ENCODE peak calls at places on chromosomes 2 and 18, in five cellular contexts. One of them, this sample, is unnamed.
A peak's percentile ranks its signal among the peaks of the same experiment; 100 is the strongest.

GRCh38 chr2:217919781-217920351 is 82.9 kb downstream of the TNS1 start:
- DNase-seq in A549: peak; percentile 32
- DNase-seq in SK-N-SH: no peak
- DNase-seq in IMR-90: peak; percentile 91
- DNase-seq in K562: no peak
- DNase-seq in this sample: no peak

GRCh38 chr2:71643674-71644357 is 190.5 kb downstream of the DYSF start:
- DNase-seq in IMR-90: no peak
- DNase-seq in SK-N-SH: no peak
- DNase-seq in A549: no peak
- DNase-seq in K562: no peak
- DNase-seq in this sample: no peak

GRCh38 chr2:233084488-233084887 is 24.3 kb downstream of the INPP5D start:
- DNase-seq in SK-N-SH: no peak
- DNase-seq in A549: no peak
- DNase-seq in IMR-90: no peak
- DNase-seq in K562: no peak
- DNase-seq in this sample: peak; percentile 78

GRCh38 chr18:55150001-55150400 is 190.7 kb upstream of the CCDC68 start:
- DNase-seq in K562: no peak
- DNase-seq in A549: no peak
- DNase-seq in IMR-90: no peak
- DNase-seq in SK-N-SH: no peak
- DNase-seq in this sample: no peak

GRCh38 chr2:57376985-57377384 is 669.6 kb upstream of the VRK2 start:
- DNase-seq in A549: peak; percentile 23
- DNase-seq in SK-N-SH: no peak
- DNase-seq in IMR-90: no peak
- DNase-seq in K562: no peak
- DNase-seq in this sample: no peak

GRCh38 chr18:5972298-5972697 is 77.0 kb upstream of the TMEM200C start:
- DNase-seq in K562: no peak
- DNase-seq in A549: no peak
- DNase-seq in IMR-90: no peak
- DNase-seq in SK-N-SH: no peak
- DNase-seq in this sample: peak; percentile 68

GRCh38 chr2:38991899-38992298 is 102.2 kb downstream of the ARHGEF33 start:
- DNase-seq in A549: no peak
- DNase-seq in K562: no peak
- DNase-seq in IMR-90: no peak
- DNase-seq in SK-N-SH: no peak
- DNase-seq in this sample: no peak

GRCh38 chr2:215830313-215830712 is 183.0 kb downstream of the MREG start:
- DNase-seq in A549: peak; percentile 77
- DNase-seq in SK-N-SH: no peak
- DNase-seq in IMR-90: peak; percentile 67
- DNase-seq in K562: peak; percentile 87
- DNase-seq in this sample: no peak

GRCh38 chr2:40344364-40344763 is 107.5 kb downstream of the SLC8A1 start:
- DNase-seq in IMR-90: peak; percentile 77
- DNase-seq in SK-N-SH: no peak
- DNase-seq in A549: no peak
- DNase-seq in K562: no peak
- DNase-seq in this sample: no peak

GRCh38 chr2:27566628-27567027 is 16.2 kb upstream of the ZNF512 start:
- DNase-seq in IMR-90: peak; percentile 93
- DNase-seq in SK-N-SH: no peak
- DNase-seq in A549: no peak
- DNase-seq in K562: no peak
- DNase-seq in this sample: no peak

GRCh38 chr2:231450548-231450989 is 13.7 kb downstream of the NCL start:
- DNase-seq in A549: no peak
- DNase-seq in SK-N-SH: no peak
- DNase-seq in IMR-90: no peak
- DNase-seq in K562: no peak
- DNase-seq in this sample: no peak

GRCh38 chr18:32468147-32468845 is 2.4 kb downstream of the GAREM1 start:
- DNase-seq in SK-N-SH: no peak
- DNase-seq in IMR-90: no peak
- DNase-seq in K562: no peak
- DNase-seq in A549: no peak
- DNase-seq in this sample: no peak

GRCh38 chr2:149058936-149059335 is 20.4 kb downstream of the LYPD6B start:
- DNase-seq in A549: no peak
- DNase-seq in SK-N-SH: no peak
- DNase-seq in K562: no peak
- DNase-seq in IMR-90: no peak
- DNase-seq in this sample: no peak

GRCh38 chr2:216539791-216540241 is 41.2 kb downstream of the RPL37A start:
- DNase-seq in SK-N-SH: peak; percentile 30
- DNase-seq in IMR-90: peak; percentile 49
- DNase-seq in A549: peak; percentile 23
- DNase-seq in K562: no peak
- DNase-seq in this sample: peak; percentile 28

GRCh38 chr2:111186123-111186715 is 65.5 kb downstream of the BCL2L11 start:
- DNase-seq in IMR-90: no peak
- DNase-seq in SK-N-SH: no peak
- DNase-seq in A549: no peak
- DNase-seq in K562: no peak
- DNase-seq in this sample: no peak

GRCh38 chr2:53051157-53051556 is 716.4 kb upstream of the CHAC2 start:
- DNase-seq in SK-N-SH: no peak
- DNase-seq in IMR-90: no peak
- DNase-seq in K562: no peak
- DNase-seq in A549: no peak
- DNase-seq in this sample: no peak

GRCh38 chr2:129754431-129754830 is 225.0 kb upstream of the RAB6C start:
- DNase-seq in A549: no peak
- DNase-seq in K562: no peak
- DNase-seq in IMR-90: no peak
- DNase-seq in SK-N-SH: no peak
- DNase-seq in this sample: no peak

GRCh38 chr2:60565472-60565871 is 12.0 kb upstream of the BCL11A start:
- DNase-seq in SK-N-SH: no peak
- DNase-seq in IMR-90: peak; percentile 28
- DNase-seq in A549: peak; percentile 42
- DNase-seq in K562: peak; percentile 9
- DNase-seq in this sample: no peak

GRCh38 chr2:10374362-10374943 is 71.7 kb downstream of the HPCAL1 start:
- DNase-seq in IMR-90: no peak
- DNase-seq in K562: no peak
- DNase-seq in SK-N-SH: no peak
- DNase-seq in A549: no peak
- DNase-seq in this sample: no peak

GRCh38 chr2:159968282-159968900 is 94.0 kb downstream of the PLA2R1 start:
- DNase-seq in K562: peak; percentile 34
- DNase-seq in IMR-90: peak; percentile 41
- DNase-seq in A549: peak; percentile 41
- DNase-seq in SK-N-SH: peak; percentile 39
- DNase-seq in this sample: no peak

GRCh38 chr2:3183766-3184165 is 193.9 kb downstream of the EIPR1 start:
- DNase-seq in SK-N-SH: no peak
- DNase-seq in K562: no peak
- DNase-seq in IMR-90: no peak
- DNase-seq in A549: no peak
- DNase-seq in this sample: no peak

GRCh38 chr2:3186766-3187165 is 190.9 kb downstream of the EIPR1 start:
- DNase-seq in IMR-90: no peak
- DNase-seq in K562: no peak
- DNase-seq in SK-N-SH: no peak
- DNase-seq in A549: no peak
- DNase-seq in this sample: no peak

GRCh38 chr2:3184167-3184566 is 193.5 kb downstream of the EIPR1 start:
- DNase-seq in K562: no peak
- DNase-seq in SK-N-SH: peak; percentile 32
- DNase-seq in IMR-90: no peak
- DNase-seq in A549: no peak
- DNase-seq in this sample: no peak

GRCh38 chr2:3185910-3186309 is 191.7 kb downstream of the EIPR1 start:
- DNase-seq in IMR-90: no peak
- DNase-seq in SK-N-SH: no peak
- DNase-seq in A549: no peak
- DNase-seq in K562: no peak
- DNase-seq in this sample: no peak

DNA sequence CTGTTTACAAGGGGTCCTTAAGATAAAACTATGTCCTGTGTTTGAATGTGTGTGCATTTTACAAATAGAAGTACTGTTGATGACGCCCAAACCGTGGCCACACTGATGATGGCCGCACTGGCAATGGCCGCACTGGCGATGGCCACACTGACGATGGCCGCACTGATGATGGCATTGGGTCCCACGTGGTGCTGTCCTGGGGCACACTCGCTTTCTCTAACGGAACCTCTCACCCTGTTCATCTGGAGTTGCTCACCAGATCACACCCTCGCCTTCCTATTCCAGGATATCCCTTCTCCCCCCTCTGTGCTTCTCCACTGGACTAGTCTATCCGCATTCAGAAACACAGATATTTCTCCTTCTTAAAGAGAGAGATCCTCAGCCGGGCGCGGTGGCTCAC is 192.4 kb downstream of the EIPR1 start:
- DNase-seq in IMR-90: no peak
- DNase-seq in SK-N-SH: no peak
- DNase-seq in K562: no peak
- DNase-seq in A549: no peak
- DNase-seq in this sample: no peak
- TF ChIP-seq RCOR1 in IMR-90: no peak
- TF ChIP-seq RCOR1 in SK-N-SH: no peak
- TF ChIP-seq RCOR1 in K562: no peak
- TF ChIP-seq RCOR1 in A549: no peak
- TF ChIP-seq RCOR1 in this sample: no peak

DNA sequence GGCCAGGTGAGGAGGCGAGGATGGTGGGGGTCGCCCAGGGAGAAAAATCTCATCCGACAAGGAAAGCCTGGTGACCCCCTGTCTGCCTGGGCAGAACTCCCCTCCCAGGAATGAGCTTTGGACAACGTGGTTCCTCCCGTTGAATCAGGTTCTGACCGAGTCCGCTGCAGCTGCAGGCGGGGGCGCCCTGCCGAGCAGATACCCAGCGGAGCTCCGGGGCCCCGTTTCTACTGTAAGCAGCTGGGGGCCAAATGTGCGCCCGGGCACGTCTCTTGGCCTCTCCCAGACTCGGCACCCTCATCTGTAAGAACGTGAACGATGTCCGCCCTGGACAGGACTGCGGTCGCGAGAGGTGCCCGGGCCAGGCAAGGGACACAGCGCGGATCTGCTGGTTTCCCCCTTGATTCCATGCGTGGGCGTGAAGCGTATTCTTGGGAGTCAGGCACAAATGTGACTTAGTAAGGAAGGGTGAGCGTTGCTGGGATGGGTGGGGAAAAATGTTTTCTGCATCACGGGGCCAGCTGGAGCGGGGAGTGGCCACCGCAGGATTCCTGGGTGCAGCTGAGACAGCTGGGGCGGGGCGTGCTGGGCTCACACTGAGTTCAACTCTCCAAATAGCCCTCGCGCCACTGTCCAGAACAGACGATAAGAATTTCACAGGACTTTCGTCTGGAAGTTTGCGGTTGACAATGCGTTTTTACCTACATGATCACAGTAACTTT is 20.2 kb upstream of the TUBB6 start:
- DNase-seq in SK-N-SH: peak; percentile 55
- DNase-seq in A549: peak; percentile 40
- DNase-seq in K562: peak; percentile 78
- DNase-seq in IMR-90: peak; percentile 95
- DNase-seq in this sample: no peak
- TF ChIP-seq RCOR1 in SK-N-SH: no peak
- TF ChIP-seq RCOR1 in A549: no peak
- TF ChIP-seq RCOR1 in K562: no peak
- TF ChIP-seq RCOR1 in IMR-90: no peak
- TF ChIP-seq RCOR1 in this sample: no peak

DNA sequence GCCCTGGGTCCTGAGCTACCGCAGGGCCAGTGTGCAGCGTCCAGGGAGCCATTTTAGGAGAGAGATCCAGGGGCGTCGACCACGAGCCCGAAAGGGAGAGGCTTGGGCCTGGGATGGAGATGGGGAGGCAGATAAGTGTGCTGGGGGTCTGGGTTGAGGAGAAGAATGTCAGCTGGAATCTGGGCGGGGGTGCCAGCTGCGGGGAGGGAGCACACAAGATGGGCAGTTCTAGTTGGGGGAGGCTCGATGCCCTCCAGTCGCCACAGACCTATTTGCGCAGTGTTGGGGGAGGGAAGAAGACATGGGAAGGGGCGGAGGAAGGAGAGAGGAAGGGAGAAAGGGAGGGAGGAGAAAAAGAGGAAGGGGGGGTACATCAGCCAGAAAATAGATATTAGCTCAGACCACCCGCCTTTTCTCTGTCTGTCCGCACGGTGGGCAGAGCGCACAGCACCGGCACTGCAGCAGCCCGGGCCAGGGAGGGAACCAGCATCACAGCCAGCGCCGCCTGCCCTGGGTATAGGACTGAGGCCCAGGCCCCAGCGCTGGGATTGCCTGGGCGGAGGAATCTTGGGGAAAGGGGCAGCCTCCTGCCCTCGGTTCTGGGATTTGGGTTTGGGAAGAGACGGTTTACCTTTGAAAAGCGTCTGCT is 1.9 kb upstream of the HOXD11 start:
- DNase-seq in IMR-90: no peak
- DNase-seq in K562: no peak
- DNase-seq in SK-N-SH: no peak
- DNase-seq in A549: no peak
- DNase-seq in this sample: no peak
- TF ChIP-seq RCOR1 in IMR-90: no peak
- TF ChIP-seq RCOR1 in K562: no peak
- TF ChIP-seq RCOR1 in SK-N-SH: no peak
- TF ChIP-seq RCOR1 in A549: no peak
- TF ChIP-seq RCOR1 in this sample: no peak

GRCh38 chr2:37377187-37377532 is 32.7 kb downstream of the QPCT start:
- DNase-seq in K562: no peak
- DNase-seq in SK-N-SH: no peak
- DNase-seq in IMR-90: peak; percentile 66
- DNase-seq in A549: no peak
- DNase-seq in this sample: peak; percentile 40

GRCh38 chr2:37379881-37380296 is 35.5 kb downstream of the QPCT start:
- DNase-seq in SK-N-SH: no peak
- DNase-seq in IMR-90: no peak
- DNase-seq in K562: peak; percentile 8
- DNase-seq in A549: no peak
- DNase-seq in this sample: no peak

GRCh38 chr2:37375721-37376399 is 31.4 kb downstream of the QPCT start:
- DNase-seq in SK-N-SH: no peak
- DNase-seq in IMR-90: no peak
- DNase-seq in A549: no peak
- DNase-seq in K562: no peak
- DNase-seq in this sample: no peak

GRCh38 chr2:37376421-37377186 is 32.2 kb downstream of the QPCT start:
- DNase-seq in K562: no peak
- DNase-seq in IMR-90: peak; percentile 94
- DNase-seq in A549: no peak
- DNase-seq in SK-N-SH: no peak
- DNase-seq in this sample: peak; percentile 78

DNA sequence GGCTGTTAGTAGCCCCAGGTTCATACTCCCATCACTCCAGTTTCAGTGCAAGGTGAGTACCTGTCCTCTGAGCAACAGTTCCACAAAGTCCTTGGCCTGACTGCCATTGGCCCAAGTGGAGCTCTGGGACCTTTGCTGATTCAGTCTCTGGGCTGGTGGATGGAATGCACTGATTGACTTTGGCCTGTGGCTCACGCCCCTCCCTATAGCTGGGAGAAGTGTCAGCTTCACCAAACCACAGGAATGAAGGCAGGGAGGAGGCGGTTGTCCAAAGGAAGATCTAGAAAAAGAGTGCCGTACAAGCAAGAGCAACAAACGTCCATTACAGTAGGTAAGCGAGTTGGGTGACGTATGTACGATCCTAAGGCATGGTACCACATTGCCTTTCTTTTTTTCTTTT is 34.0 kb downstream of the QPCT start:
- DNase-seq in A549: no peak
- DNase-seq in K562: no peak
- DNase-seq in IMR-90: peak; percentile 63
- DNase-seq in SK-N-SH: no peak
- DNase-seq in this sample: no peak
- TF ChIP-seq RCOR1 in A549: no peak
- TF ChIP-seq RCOR1 in K562: no peak
- TF ChIP-seq RCOR1 in IMR-90: no peak
- TF ChIP-seq RCOR1 in SK-N-SH: no peak
- TF ChIP-seq RCOR1 in this sample: no peak

This sample was measured in GM12878.